ENCODE peak calls at places on chromosomes 12 and 14, in eight cellular contexts. C is uterus, P is K562, E is body of pancreas, H is A549, Z is HCT116, A is Peyer's patch, B is tibial nerve. X is an unnamed sample.

GRCh38 chr12:124660846-124661245 is 93.4 kb upstream of the NCOR2 start:
- DNase-seq in C (no peak), P (no peak), E (no peak), H (no peak), Z (no peak), A (no peak), B (no peak), X (no peak)

GRCh38 chr14:43132441-43132840 is 1374.6 kb downstream of the FSCB start:
- DNase-seq in C (no peak), P (no peak), E (no peak), H (no peak), Z (no peak), A (no peak), B (no peak), X (no peak)

GRCh38 chr14:51453869-51454268 is 197.8 kb upstream of the FRMD6 start:
- DNase-seq in C (no peak), P (no peak), E (no peak), H (no peak), Z (no peak), A (no peak), B (no peak), X (no peak)

GRCh38 chr12:2409656-2410265 is 357.0 kb downstream of the CACNA1C start:
- DNase-seq in C (no peak), P (no peak), E (no peak), H (no peak), Z (no peak), A (no peak), B (no peak), X (no peak)

GRCh38 chr12:75735853-75736252 is 224.4 kb upstream of the KRR1 start:
- DNase-seq in C (no peak), P (no peak), E (peak; percentile 73), H (no peak), Z (no peak), A (no peak), B (no peak), X (peak; percentile 66)

GRCh38 chr14:83520837-83521236 is 1987.2 kb upstream of the SEL1L start:
- DNase-seq in C (no peak), P (no peak), E (no peak), H (no peak), Z (no peak), A (no peak), B (no peak), X (no peak)

GRCh38 chr14:61470261-61470953 is 149.0 kb downstream of the PRKCH start:
- DNase-seq in C (no peak), P (no peak), E (no peak), H (peak; percentile 83), Z (no peak), A (no peak), B (no peak), X (no peak)

GRCh38 chr12:27902651-27903050 is 69.9 kb downstream of the PTHLH start:
- DNase-seq in C (no peak), P (no peak), E (no peak), H (no peak), Z (no peak), A (no peak), B (no peak), X (no peak)

GRCh38 chr12:124686001-124686884 is 118.8 kb upstream of the NCOR2 start:
- DNase-seq in C (peak; percentile 60), P (peak; percentile 24), E (no peak), H (peak; percentile 62), Z (no peak), A (no peak), B (no peak), X (no peak)

GRCh38 chr14:96385385-96385784 is 6.5 kb upstream of the AK7 start:
- DNase-seq in C (no peak), P (no peak), E (peak; percentile 18), H (no peak), Z (no peak), A (no peak), B (no peak), X (no peak)

GRCh38 chr14:70378687-70379086 is 19.2 kb upstream of the COX16 start:
- DNase-seq in C (no peak), P (no peak), E (no peak), H (no peak), Z (no peak), A (no peak), B (no peak), X (no peak)

GRCh38 chr14:66078031-66078430 is 408.1 kb upstream of the CCDC196 start:
- DNase-seq in C (no peak), P (no peak), E (no peak), H (no peak), Z (no peak), A (no peak), B (no peak), X (no peak)

GRCh38 chr12:1929241-1929984 is 11.0 kb upstream of the CACNA2D4 start:
- DNase-seq in C (no peak), P (no peak), E (no peak), H (no peak), Z (no peak), A (no peak), B (no peak), X (peak; percentile 20)

GRCh38 chr14:36676236-36676635 is 14.6 kb downstream of the PAX9 start:
- DNase-seq in C (no peak), P (no peak), E (no peak), H (no peak), Z (no peak), A (no peak), B (no peak), X (no peak)

GRCh38 chr12:67986632-67987031 is 2.6 kb upstream of the IFNG-AS1 start:
- DNase-seq in C (no peak), P (no peak), E (no peak), H (no peak), Z (no peak), A (no peak), B (no peak), X (no peak)

GRCh38 chr12:67977668-67978067 is 11.6 kb upstream of the IFNG-AS1 start:
- DNase-seq in C (no peak), P (no peak), E (no peak), H (no peak), Z (no peak), A (no peak), B (no peak), X (no peak)

GRCh38 chr12:67982165-67982563 is 7.1 kb upstream of the IFNG-AS1 start:
- DNase-seq in C (no peak), P (no peak), E (no peak), H (no peak), Z (no peak), A (no peak), B (no peak), X (no peak)

GRCh38 chr12:67980391-67980790 is 8.9 kb upstream of the IFNG-AS1 start:
- DNase-seq in C (no peak), P (no peak), E (no peak), H (no peak), Z (no peak), A (no peak), B (no peak), X (no peak)

DNA sequence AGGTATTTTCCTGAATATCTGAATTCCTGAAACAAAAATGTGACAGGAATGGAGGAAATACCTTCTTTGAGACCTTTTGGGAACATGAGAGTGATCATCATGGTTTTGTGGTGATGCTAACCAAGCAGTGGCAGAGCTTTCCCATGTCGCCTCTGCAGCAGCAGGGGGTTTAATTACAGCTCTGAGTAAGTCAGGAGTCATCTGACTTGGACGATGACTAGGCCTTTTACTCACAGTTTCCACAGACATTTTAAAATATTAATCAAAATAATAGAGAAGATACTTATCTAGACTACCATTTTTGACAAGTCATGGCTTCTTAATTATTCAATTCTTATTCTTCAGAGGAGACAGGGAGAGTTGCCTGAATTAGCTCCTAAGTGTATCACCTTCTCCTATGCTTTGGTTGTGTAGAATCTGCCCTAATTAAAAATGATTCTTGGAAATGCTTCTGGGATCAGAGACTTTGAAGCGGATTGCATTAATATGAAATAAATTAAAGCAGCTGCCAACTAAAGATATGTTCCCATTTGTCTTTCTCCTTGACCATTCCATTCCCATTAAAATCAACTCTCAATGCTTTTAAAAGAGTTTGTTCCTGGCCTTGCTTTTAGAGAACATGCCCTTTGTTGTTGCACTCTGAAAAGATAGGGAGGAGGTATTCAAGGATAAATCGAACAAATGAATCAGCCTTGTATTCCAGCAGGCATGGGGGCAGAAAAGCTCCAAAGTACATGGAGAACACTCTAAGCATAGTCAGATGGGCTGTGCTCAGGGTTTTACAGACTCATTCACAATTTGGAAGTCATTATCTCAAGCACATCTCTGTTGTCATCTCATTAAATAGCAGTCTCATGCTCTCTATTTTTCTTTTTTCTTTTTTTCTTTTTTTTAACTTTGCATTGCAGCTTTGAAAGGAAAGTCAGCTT is 7.7 kb upstream of the IFNG-AS1 start:
- DNase-seq in C (no peak), P (no peak), E (no peak), H (peak; percentile 33), Z (peak; percentile 81), A (no peak), B (no peak), X (no peak)
- H3K27ac ChIP-seq in C (no peak overlapping the region), P (no peak overlapping the region), E (no peak overlapping the region), H (no peak overlapping the region), Z (peak overlapping the region; percentile 60), A (no peak overlapping the region), B (no peak overlapping the region), X (no peak overlapping the region)

GRCh38 chr14:79656086-79656485 is 555.2 kb downstream of the DIO2 start:
- DNase-seq in C (no peak), P (no peak), E (peak; percentile 15), H (no peak), Z (no peak), A (no peak), B (no peak), X (no peak)
- TF ChIP-seq POLR2A in C (no peak), P (no peak), E (no peak), H (no peak), Z (no peak), A (no peak), B (no peak), X (no peak)

DNA sequence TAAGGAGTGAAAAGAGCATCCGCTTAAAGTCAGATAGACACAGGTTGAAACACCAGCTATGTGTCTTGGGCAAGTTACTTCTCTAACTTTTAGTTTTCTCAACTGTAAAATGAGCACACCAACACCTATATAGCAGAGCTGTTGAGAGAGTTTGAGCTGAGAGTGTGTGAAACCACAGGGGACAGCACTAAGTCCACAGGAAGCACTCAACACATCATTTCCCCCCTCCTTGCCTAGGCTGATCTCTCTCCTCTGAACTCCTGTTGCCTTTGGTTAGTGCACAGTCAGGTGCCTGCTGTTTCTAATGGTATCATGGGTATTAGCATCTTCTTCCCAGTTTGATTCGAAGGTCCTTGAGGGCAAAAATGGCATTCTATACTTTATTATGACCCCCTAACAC is 176.7 kb downstream of the DPF3 start:
- DNase-seq in C (no peak), P (no peak), E (no peak), H (no peak), Z (no peak), A (no peak), B (no peak), X (no peak)
- H3K27ac ChIP-seq in C (no peak overlapping the region), P (no peak overlapping the region), E (no peak overlapping the region), H (no peak overlapping the region), Z (no peak overlapping the region), A (no peak overlapping the region), B (no peak overlapping the region), X (no peak overlapping the region)

DNA sequence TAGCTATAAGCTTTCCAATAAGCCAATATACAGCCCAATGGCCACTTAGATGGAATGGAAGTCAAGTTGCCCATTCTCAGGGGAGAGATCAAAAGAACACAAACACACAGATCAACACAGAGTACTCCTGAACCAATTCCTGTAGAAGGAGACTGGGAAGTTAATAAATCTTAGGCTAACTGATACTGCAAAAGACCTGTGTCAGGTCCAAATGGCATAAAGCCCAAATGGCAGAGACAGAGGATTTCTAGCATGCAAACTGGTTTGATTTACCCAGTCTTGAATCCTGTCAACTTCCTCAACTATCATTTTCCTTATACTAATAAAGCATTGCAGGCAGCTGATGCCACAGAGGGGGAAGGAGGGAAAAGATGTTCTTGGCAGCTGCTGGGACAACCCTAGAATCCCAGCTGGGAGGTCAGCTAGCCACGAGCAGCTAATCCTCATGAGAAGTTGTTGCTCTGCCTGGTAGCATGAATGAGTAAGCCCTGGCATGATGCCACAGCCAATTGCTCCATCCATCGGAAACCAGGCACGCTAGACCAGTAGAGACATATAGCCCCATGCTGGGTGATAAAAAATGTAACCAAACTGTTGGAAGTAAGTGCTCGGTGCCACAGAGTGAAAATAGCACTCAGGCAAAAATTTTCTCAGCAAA is 26.2 kb downstream of the ANG start:
- DNase-seq in C (peak; percentile 46), P (no peak), E (peak; percentile 93), H (no peak), Z (no peak), A (peak; percentile 80), B (peak; percentile 61), X (peak; percentile 91)
- TF ChIP-seq POLR2A in C (no peak), P (no peak), E (no peak), H (no peak), Z (no peak), A (no peak), B (no peak), X (no peak)

X was measured in stomach.